ENCODE peak calls at places on chromosomes 6 and 20, in nine cellular contexts. R, S, E, B, H, Z, G, V and I are unnamed samples.

GRCh38 chr20:35008411-35009342 is 53.0 kb downstream of the MYH7B start:
- DNase-seq in R (no peak), B (no peak), V (no peak), Z (no peak), E (no peak), G (no peak), H (no peak), S (peak), I (no peak)

GRCh38 chr6:148998704-148999103 is 251.9 kb downstream of the UST start:
- DNase-seq in R (no peak), B (no peak), H (no peak), V (no peak), Z (no peak), E (peak), G (no peak), S (no peak), I (no peak)

GRCh38 chr6:126039284-126039683 is 52.9 kb downstream of the TRMT11 start:
- DNase-seq in B (no peak), E (no peak), H (no peak), V (no peak), S (peak), R (no peak), Z (no peak), G (peak), I (no peak)

GRCh38 chr20:53828673-53829085 is 235.0 kb upstream of the ZNF217 start:
- DNase-seq in H (no peak), Z (no peak), S (peak), R (no peak), G (peak), V (no peak), E (peak), B (peak), I (no peak)

GRCh38 chr6:163402616-163403015 is 11.9 kb upstream of the QKI start:
- DNase-seq in S (no peak), B (no peak), E (no peak), R (no peak), H (no peak), Z (no peak), V (no peak), G (no peak), I (no peak)

GRCh38 chr6:73631849-73632248 is 21.9 kb downstream of the SLC17A5 start:
- DNase-seq in E (peak), V (no peak), S (peak), Z (no peak), G (peak), H (no peak), B (peak), R (no peak), I (no peak)

GRCh38 chr20:25148181-25148981 is 47.1 kb upstream of the ENTPD6 start:
- DNase-seq in E (no peak), H (no peak), Z (no peak), R (peak), V (no peak), G (peak), B (no peak), S (peak), I (peak)

GRCh38 chr6:81844686-81845085 is 92.2 kb upstream of the TENT5A start:
- DNase-seq in E (no peak), G (no peak), R (no peak), H (no peak), B (no peak), V (no peak), Z (no peak), S (peak), I (no peak)

GRCh38 chr20:36483205-36483918 is 58.0 kb upstream of the MYL9 start:
- DNase-seq in E (no peak), R (no peak), H (no peak), B (no peak), Z (no peak), S (no peak), V (no peak), G (no peak), I (no peak)

GRCh38 chr20:3925899-3926638 is 36.9 kb downstream of the PANK2 start:
- DNase-seq in Z (no peak), R (no peak), H (no peak), S (no peak), E (no peak), B (no peak), V (no peak), G (no peak), I (no peak)

GRCh38 chr20:3923818-3924217 is 34.6 kb downstream of the PANK2 start:
- DNase-seq in E (no peak), B (no peak), S (peak), H (no peak), G (peak), R (no peak), V (no peak), Z (no peak), I (no peak)

GRCh38 chr20:3925113-3925695 is 36.0 kb downstream of the PANK2 start:
- DNase-seq in S (no peak), R (no peak), V (no peak), H (no peak), G (no peak), E (no peak), Z (no peak), B (no peak), I (no peak)

GRCh38 chr20:3922983-3923339 is 33.8 kb downstream of the PANK2 start:
- DNase-seq in B (no peak), E (no peak), S (no peak), R (no peak), H (no peak), G (no peak), Z (no peak), V (no peak), I (no peak)

DNA sequence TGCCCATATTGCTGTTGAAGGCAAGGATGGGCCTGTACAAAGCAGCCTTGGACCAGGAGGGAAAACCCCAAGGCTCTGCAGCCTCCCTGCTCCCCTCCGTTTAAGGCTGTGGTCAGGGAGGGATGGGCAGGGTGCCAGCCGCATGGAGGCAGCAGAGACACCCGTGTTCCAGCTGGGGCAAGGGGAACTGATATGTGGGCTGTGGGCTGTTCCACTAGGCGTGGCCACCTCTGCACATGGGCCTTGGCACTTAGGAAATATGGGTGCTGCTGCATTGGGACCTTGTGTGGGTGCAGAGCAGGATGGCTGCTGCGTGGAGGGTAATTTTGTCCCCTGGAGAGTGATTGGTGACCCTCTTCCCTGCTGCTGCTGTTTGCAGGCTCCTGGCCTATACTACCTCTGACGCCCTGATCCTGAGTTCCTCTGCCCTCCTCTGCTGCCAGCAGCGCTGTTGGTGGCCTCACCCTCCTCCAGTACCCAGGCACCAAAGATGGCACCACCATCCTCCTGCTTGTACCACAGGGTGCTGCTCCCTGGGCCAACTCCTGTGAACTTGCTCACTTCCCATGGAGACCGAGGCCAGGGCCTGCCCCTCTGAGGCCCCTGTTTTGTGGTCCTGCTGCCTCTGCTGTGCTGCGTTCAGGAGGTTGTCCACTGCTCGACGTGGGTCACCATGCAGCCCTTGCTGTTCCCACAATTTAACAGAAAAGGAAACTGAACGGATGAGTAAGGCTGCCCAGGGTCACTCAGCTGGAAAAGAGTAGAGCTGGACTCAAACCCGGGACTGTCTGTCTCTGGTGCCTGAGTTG is 35.3 kb downstream of the PANK2 start:
- DNase-seq in V (no peak), E (no peak), R (no peak), H (no peak), B (no peak), S (no peak), G (no peak), Z (no peak), I (no peak)
- TF ChIP-seq CTCF in V (no peak), E (no peak), R (no peak), H (peak), B (no peak), S (no peak), G (no peak), Z (no peak), I (no peak)

GRCh38 chr20:50353289-50353961 is 156.8 kb upstream of the PTPN1 start:
- DNase-seq in E (no peak), V (no peak), H (no peak), Z (no peak), R (no peak), G (no peak), S (no peak), B (no peak), I (no peak)

GRCh38 chr20:50354690-50355592 is 155.2 kb upstream of the PTPN1 start:
- DNase-seq in Z (no peak), G (no peak), S (no peak), B (no peak), V (no peak), H (no peak), E (no peak), R (no peak), I (no peak)

GRCh38 chr20:50350510-50351249 is 159.5 kb upstream of the PTPN1 start:
- DNase-seq in G (no peak), Z (no peak), R (no peak), S (no peak), B (no peak), E (no peak), H (no peak), V (no peak), I (no peak)

GRCh38 chr20:50348118-50348517 is 157.5 kb downstream of the CEBPB start:
- DNase-seq in H (no peak), S (peak), G (no peak), E (no peak), Z (no peak), B (no peak), V (no peak), R (no peak), I (no peak)

GRCh38 chr20:50351541-50351940 is 158.6 kb upstream of the PTPN1 start:
- DNase-seq in V (no peak), Z (no peak), R (no peak), H (no peak), B (no peak), E (no peak), G (no peak), S (no peak), I (no peak)
- TF ChIP-seq CTCF in V (no peak), Z (no peak), R (no peak), H (no peak), B (no peak), E (no peak), G (no peak), S (no peak), I (no peak)

GRCh38 chr6:31901953-31902643 is at the start of gene ZBTB12:
- DNase-seq in R (peak), G (peak), S (peak), H (peak), E (peak), V (peak), B (peak), Z (peak), I (peak)

GRCh38 chr6:31899882-31900722 is 1.8 kb downstream of the ZBTB12 start:
- DNase-seq in V (no peak), R (no peak), E (no peak), H (no peak), Z (no peak), B (no peak), S (no peak), G (no peak), I (no peak)

GRCh38 chr6:31899215-31899614 is 1.7 kb upstream of the EHMT2 start:
- DNase-seq in Z (no peak), H (no peak), B (no peak), V (no peak), G (no peak), R (no peak), E (no peak), S (no peak), I (no peak)

GRCh38 chr6:31901415-31901952 is 402 bp downstream of the ZBTB12 start:
- DNase-seq in E (no peak), Z (no peak), S (peak), B (peak), V (no peak), H (peak), G (no peak), R (peak), I (no peak)

DNA sequence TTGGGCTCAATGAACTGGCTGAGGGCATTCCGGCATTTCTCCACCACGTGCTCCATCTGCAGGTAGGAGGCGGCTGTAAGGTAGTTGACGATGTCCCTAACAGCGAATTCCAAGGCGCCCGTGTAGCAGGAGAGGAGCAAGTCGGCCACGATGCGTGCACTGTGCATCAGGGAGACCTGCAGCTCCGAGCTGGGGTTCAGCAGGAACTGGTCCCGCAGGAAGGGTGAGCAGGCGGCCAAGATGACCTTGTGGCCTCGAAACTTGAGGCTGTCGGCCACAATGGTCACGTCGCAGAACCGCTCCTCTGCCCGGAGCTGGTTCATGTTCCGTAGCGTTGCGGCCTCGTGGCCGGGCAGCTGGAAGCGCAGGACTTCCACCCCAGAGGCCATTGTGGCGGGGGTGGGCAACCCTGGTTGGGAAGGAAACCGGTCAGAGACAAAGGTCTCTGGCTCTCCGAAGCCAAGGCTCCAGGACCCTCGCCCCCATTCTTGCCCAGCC is 920 bp downstream of the ZBTB12 start:
- DNase-seq in H (no peak), G (no peak), B (no peak), S (no peak), Z (no peak), R (no peak), V (no peak), E (no peak), I (no peak)
- TF ChIP-seq CTCF in H (no peak), G (no peak), B (no peak), S (no peak), Z (no peak), R (no peak), V (no peak), E (no peak), I (no peak)

DNA sequence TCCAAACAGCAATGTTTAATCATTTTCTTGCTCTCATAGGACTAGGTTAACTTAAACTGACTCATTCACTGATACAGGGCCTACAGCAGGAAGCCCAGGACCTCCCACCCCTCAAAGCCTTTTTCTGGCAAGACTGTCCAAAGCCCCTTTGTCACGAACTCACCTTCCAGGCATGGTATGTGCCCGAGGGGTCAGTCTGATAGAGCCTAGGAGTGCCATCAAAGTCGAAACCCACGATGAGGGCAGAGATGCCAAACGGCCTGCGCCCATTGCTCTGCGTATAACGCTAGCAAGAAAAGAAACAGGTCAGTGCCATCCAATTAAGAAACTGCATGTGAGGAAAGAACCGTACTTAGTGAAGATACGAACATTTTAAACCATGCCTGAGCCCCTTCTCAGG is 4.3 kb downstream of the PSMA7 start:
- DNase-seq in Z (no peak), G (no peak), R (no peak), V (no peak), S (no peak), E (no peak), B (no peak), H (no peak), I (no peak)
- TF ChIP-seq CTCF in Z (no peak), G (no peak), R (no peak), V (no peak), S (no peak), E (no peak), B (no peak), H (no peak), I (no peak)

GRCh38 chr20:37575884-37576283 is 48.2 kb upstream of the BLCAP start:
- DNase-seq in V (peak), E (no peak), Z (no peak), R (no peak), G (no peak), H (peak), B (no peak), S (no peak), I (no peak)
- TF ChIP-seq CTCF in V (no peak), E (no peak), Z (no peak), R (no peak), G (no peak), H (no peak), B (no peak), S (no peak), I (no peak)

DNA sequence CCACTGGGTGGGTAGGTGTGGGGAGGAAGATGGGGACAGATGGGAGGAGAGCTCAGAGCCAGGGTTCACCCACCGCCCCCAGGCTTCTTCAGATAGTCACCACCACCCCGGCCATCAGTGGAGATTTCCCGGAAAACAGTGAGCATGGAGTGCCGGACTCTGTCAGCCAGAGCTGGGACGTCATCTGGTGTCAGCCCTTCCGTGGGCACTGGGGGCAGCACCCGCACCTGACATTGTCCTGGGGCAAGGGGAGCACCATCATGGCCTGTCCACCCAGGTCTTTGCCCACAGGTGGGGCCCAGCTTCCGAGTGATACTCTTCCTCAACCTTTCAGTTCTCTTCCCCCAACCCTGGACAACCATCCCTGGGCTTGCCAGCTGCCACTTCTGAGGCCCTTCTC is 4.8 kb downstream of the EGFL8 start:
- DNase-seq in V (no peak), B (no peak), Z (no peak), S (no peak), R (no peak), H (no peak), E (no peak), G (no peak), I (no peak)
- TF ChIP-seq CTCF in V (no peak), B (no peak), Z (no peak), S (no peak), R (no peak), H (no peak), E (no peak), G (no peak), I (no peak)

GRCh38 chr20:41889125-41889870 is 271.1 kb upstream of the CHD6 start:
- DNase-seq in S (no peak), V (no peak), H (no peak), B (no peak), R (no peak), E (no peak), Z (no peak), G (no peak), I (no peak)
- TF ChIP-seq CTCF in S (no peak), V (no peak), H (peak), B (no peak), R (no peak), E (no peak), Z (peak), G (no peak), I (no peak)